ENCODE peak calls at places on chromosomes 7 and 10, in seven cellular contexts. S, M, W, I, H, U and J are unnamed samples.
A peak's percentile ranks its signal among the peaks of the same experiment; 100 is the strongest.

GRCh38 chr10:87844837-87845623 is 18.3 kb downstream of the KLLN start:
- DNase-seq in S (no peak), M (no peak), W (no peak), I (no peak), H (no peak), U (no peak), J (no peak)

GRCh38 chr7:85529197-85529596 is 342.3 kb upstream of the SEMA3D start:
- DNase-seq in S (no peak), M (peak; percentile 9), W (no peak), I (no peak), H (no peak), U (no peak), J (peak; percentile 4)

GRCh38 chr7:70752794-70753241 is 379.1 kb upstream of the GALNT17 start:
- DNase-seq in S (no peak), M (no peak), W (no peak), I (peak; percentile 37), H (no peak), U (no peak), J (no peak)

GRCh38 chr10:104054430-104054829 is 31.2 kb downstream of the COL17A1 start:
- DNase-seq in S (no peak), M (no peak), W (no peak), I (no peak), H (peak; percentile 54), U (no peak), J (no peak)

GRCh38 chr10:125629758-125630376 is 53.1 kb downstream of the TEX36 start:
- DNase-seq in S (no peak), M (peak; percentile 9), W (no peak), I (no peak), H (peak; percentile 66), U (peak; percentile 48), J (peak; percentile 21)

GRCh38 chr10:110447886-110448285 is 49.8 kb upstream of the DUSP5 start:
- DNase-seq in S (no peak), M (no peak), W (no peak), I (no peak), H (no peak), U (no peak), J (no peak)

GRCh38 chr10:119932631-119933030 is 40.1 kb downstream of the SEC23IP start:
- DNase-seq in S (no peak), M (no peak), W (no peak), I (no peak), H (no peak), U (no peak), J (no peak)

GRCh38 chr7:2049782-2050510 is 182.8 kb downstream of the MAD1L1 start:
- DNase-seq in S (no peak), M (no peak), W (no peak), I (no peak), H (no peak), U (no peak), J (no peak)

GRCh38 chr7:148791506-148791905 is 92.6 kb downstream of the EZH2 start:
- DNase-seq in S (no peak), M (no peak), W (no peak), I (no peak), H (no peak), U (no peak), J (no peak)

GRCh38 chr7:100965723-100966541 is 3.4 kb upstream of the MUC12 start:
- DNase-seq in S (peak; percentile 100), M (peak; percentile 100), W (peak; percentile 91), I (no peak), H (peak; percentile 98), U (peak; percentile 98), J (peak; percentile 96)

GRCh38 chr10:73997479-73997805 is 474 bp upstream of the VCL start:
- DNase-seq in S (no peak), M (no peak), W (peak; percentile 87), I (peak; percentile 73), H (peak; percentile 52), U (no peak), J (no peak)

GRCh38 chr10:103396789-103397087 is 312 bp downstream of the PDCD11 start:
- DNase-seq in S (no peak), M (no peak), W (no peak), I (no peak), H (no peak), U (peak; percentile 36), J (no peak)

GRCh38 chr10:128480601-128481000 is 354.4 kb upstream of the MKI67 start:
- DNase-seq in S (no peak), M (no peak), W (no peak), I (no peak), H (no peak), U (no peak), J (no peak)

GRCh38 chr7:116356979-116357378 is 142.6 kb upstream of the CAV2 start:
- DNase-seq in S (no peak), M (no peak), W (no peak), I (no peak), H (no peak), U (no peak), J (no peak)

GRCh38 chr10:55628260-55628701 is 732.8 kb downstream of the ZWINT start:
- DNase-seq in S (peak; percentile 50), M (peak; percentile 71), W (no peak), I (no peak), H (no peak), U (no peak), J (no peak)

GRCh38 chr7:121244120-121244865 is 84.5 kb upstream of the WNT16 start:
- DNase-seq in S (no peak), M (no peak), W (no peak), I (no peak), H (no peak), U (no peak), J (no peak)

GRCh38 chr10:58903071-58903470 is 273.4 kb upstream of the PHYHIPL start:
- DNase-seq in S (no peak), M (no peak), W (no peak), I (no peak), H (no peak), U (no peak), J (no peak)

GRCh38 chr10:88944813-88945212 is 7.8 kb downstream of the ACTA2 start:
- DNase-seq in S (no peak), M (no peak), W (no peak), I (no peak), H (no peak), U (peak; percentile 14), J (no peak)

GRCh38 chr7:114889646-114890285 is 32.1 kb upstream of the MDFIC start:
- DNase-seq in S (no peak), M (peak; percentile 5), W (no peak), I (no peak), H (peak; percentile 72), U (peak; percentile 8), J (no peak)

GRCh38 chr10:132867801-132868644 is 74.3 kb downstream of the CFAP46 start:
- DNase-seq in S (no peak), M (no peak), W (peak; percentile 1), I (no peak), H (no peak), U (no peak), J (no peak)

GRCh38 chr10:60846173-60846572 is 67.9 kb downstream of the CDK1 start:
- DNase-seq in S (no peak), M (peak; percentile 35), W (no peak), I (no peak), H (no peak), U (no peak), J (no peak)

GRCh38 chr10:86003201-86003621 is 363.4 kb downstream of the GRID1 start:
- DNase-seq in S (no peak), M (no peak), W (no peak), I (no peak), H (no peak), U (no peak), J (no peak)

GRCh38 chr7:79298145-79298760 is 155.2 kb downstream of the MAGI2 start:
- DNase-seq in S (peak; percentile 46), M (peak; percentile 69), W (no peak), I (peak; percentile 49), H (peak; percentile 34), U (peak; percentile 39), J (no peak)

GRCh38 chr10:100303724-100304319 is 17.3 kb upstream of the BLOC1S2 start:
- DNase-seq in S (no peak), M (peak; percentile 79), W (no peak), I (no peak), H (peak; percentile 69), U (peak; percentile 53), J (no peak)

GRCh38 chr7:68706291-68706690 is 892.0 kb upstream of the AUTS2 start:
- DNase-seq in S (no peak), M (no peak), W (no peak), I (no peak), H (peak; percentile 81), U (no peak), J (no peak)

GRCh38 chr10:118503192-118503591 is 92.3 kb downstream of the PRLHR start:
- DNase-seq in S (no peak), M (no peak), W (no peak), I (no peak), H (no peak), U (no peak), J (no peak)